ENCODE peak calls at places on chromosome 6, in five cellular contexts. E is T follicular helper cell; P is adrenal gland; S is activated T-cell treated with anti-CD3 and anti-CD28 coated beads, Interleukin-2, amount 50 U/mL, for 72 hours; M is fibroblast of the conjunctiva. X is an unnamed sample.
A peak's percentile ranks its signal among the peaks of the same experiment; 100 is the strongest.

GRCh38 chr6:24494726-24495515 is at the start of gene ALDH5A1:
- DNase-seq in M (no peak), P (peak; percentile 73), S (peak; percentile 88), E (peak; percentile 63), X (peak; percentile 70)

GRCh38 chr6:159728552-159728951 is 1.2 kb downstream of the WTAP start:
- DNase-seq in E (no peak), P (no peak), M (no peak), S (no peak), X (no peak)

GRCh38 chr6:163965426-163966348 is 551.2 kb downstream of the QKI start:
- DNase-seq in M (no peak), E (no peak), P (peak; percentile 31), S (no peak), X (no peak)

GRCh38 chr6:142635130-142635529 is 309.8 kb downstream of the HIVEP2 start:
- DNase-seq in E (no peak), S (no peak), M (no peak), P (no peak), X (no peak)

GRCh38 chr6:163180874-163181541 is 233.5 kb upstream of the QKI start:
- DNase-seq in E (no peak), M (peak; percentile 59), S (peak; percentile 28), P (peak; percentile 80), X (no peak)

GRCh38 chr6:148175511-148176188 is 167.0 kb upstream of the SASH1 start:
- DNase-seq in M (no peak), E (no peak), S (no peak), P (no peak), X (no peak)

GRCh38 chr6:136188492-136188891 is 61.6 kb downstream of the MTFR2 start:
- DNase-seq in P (no peak), E (no peak), M (no peak), S (no peak), X (no peak)

GRCh38 chr6:89013463-89013862 is 50.0 kb upstream of the RNGTT start:
- DNase-seq in P (no peak), M (no peak), E (no peak), S (no peak), X (no peak)

GRCh38 chr6:146095481-146095880 is 66.6 kb downstream of the GRM1 start:
- DNase-seq in P (no peak), M (no peak), S (no peak), E (no peak), X (no peak)

GRCh38 chr6:86856937-86857563 is 80.3 kb upstream of the HTR1E start:
- DNase-seq in S (peak; percentile 19), E (no peak), M (peak; percentile 1), P (peak; percentile 59), X (peak; percentile 20)